ENCODE peak calls at places on chromosomes 2 and 18, in seven cellular contexts. One of them, this sample, is unnamed.
A peak's percentile ranks its signal among the peaks of the same experiment; 100 is the strongest.

GRCh38 chr18:53944721-53945120 is 279.7 kb downstream of the MBD2 start:
- DNase-seq in H9: no peak
- DNase-seq in tibial artery: no peak
- DNase-seq in PC-9: no peak
- DNase-seq in cardiac muscle cell: no peak
- DNase-seq in psoas muscle: no peak
- DNase-seq in dorsolateral prefrontal cortex: no peak
- DNase-seq in this sample: no peak

GRCh38 chr2:45180784-45181183 is 171.5 kb upstream of the SIX2 start:
- DNase-seq in PC-9: no peak
- DNase-seq in cardiac muscle cell: no peak
- DNase-seq in psoas muscle: no peak
- DNase-seq in H9: no peak
- DNase-seq in dorsolateral prefrontal cortex: no peak
- DNase-seq in tibial artery: no peak
- DNase-seq in this sample: no peak

GRCh38 chr18:55577812-55578539 is 10.0 kb downstream of the TCF4 start:
- DNase-seq in tibial artery: no peak
- DNase-seq in PC-9: no peak
- DNase-seq in psoas muscle: no peak
- DNase-seq in H9: no peak
- DNase-seq in cardiac muscle cell: no peak
- DNase-seq in dorsolateral prefrontal cortex: no peak
- DNase-seq in this sample: no peak

GRCh38 chr2:241179894-241180293 is 8.6 kb upstream of the ANO7 start:
- DNase-seq in cardiac muscle cell: no peak
- DNase-seq in PC-9: peak; percentile 31
- DNase-seq in tibial artery: no peak
- DNase-seq in psoas muscle: no peak
- DNase-seq in H9: no peak
- DNase-seq in dorsolateral prefrontal cortex: no peak
- DNase-seq in this sample: no peak

GRCh38 chr2:223088866-223089265 is 36.9 kb downstream of the KCNE4 start:
- DNase-seq in cardiac muscle cell: peak; percentile 27
- DNase-seq in PC-9: no peak
- DNase-seq in psoas muscle: no peak
- DNase-seq in dorsolateral prefrontal cortex: no peak
- DNase-seq in tibial artery: no peak
- DNase-seq in H9: no peak
- DNase-seq in this sample: no peak

GRCh38 chr2:42252464-42252863 is 83.3 kb downstream of the EML4 start:
- DNase-seq in tibial artery: no peak
- DNase-seq in psoas muscle: no peak
- DNase-seq in PC-9: no peak
- DNase-seq in H9: no peak
- DNase-seq in dorsolateral prefrontal cortex: no peak
- DNase-seq in cardiac muscle cell: no peak
- DNase-seq in this sample: no peak

GRCh38 chr18:709771-710170 is 2.7 kb downstream of the ENOSF1 start:
- DNase-seq in PC-9: peak; percentile 43
- DNase-seq in cardiac muscle cell: no peak
- DNase-seq in tibial artery: no peak
- DNase-seq in H9: no peak
- DNase-seq in psoas muscle: no peak
- DNase-seq in dorsolateral prefrontal cortex: no peak
- DNase-seq in this sample: no peak

GRCh38 chr2:165941827-165942226 is 11.7 kb downstream of the TTC21B start:
- DNase-seq in tibial artery: no peak
- DNase-seq in dorsolateral prefrontal cortex: no peak
- DNase-seq in H9: no peak
- DNase-seq in PC-9: no peak
- DNase-seq in psoas muscle: no peak
- DNase-seq in cardiac muscle cell: no peak
- DNase-seq in this sample: no peak

GRCh38 chr2:196452758-196453157 is 186.8 kb upstream of the CCDC150 start:
- DNase-seq in dorsolateral prefrontal cortex: no peak
- DNase-seq in PC-9: no peak
- DNase-seq in cardiac muscle cell: no peak
- DNase-seq in H9: no peak
- DNase-seq in psoas muscle: no peak
- DNase-seq in tibial artery: no peak
- DNase-seq in this sample: no peak
- H3K27ac ChIP-seq in dorsolateral prefrontal cortex: no peak overlapping the region
- H3K27ac ChIP-seq in PC-9: no peak overlapping the region
- H3K27ac ChIP-seq in cardiac muscle cell: no peak overlapping the region
- H3K27ac ChIP-seq in H9: no peak overlapping the region
- H3K27ac ChIP-seq in psoas muscle: no peak overlapping the region
- H3K27ac ChIP-seq in tibial artery: no peak overlapping the region
- H3K27ac ChIP-seq in this sample: no peak overlapping the region

GRCh38 chr2:60821133-60821469 is 60.3 kb upstream of the REL start:
- DNase-seq in H9: no peak
- DNase-seq in cardiac muscle cell: no peak
- DNase-seq in psoas muscle: no peak
- DNase-seq in dorsolateral prefrontal cortex: no peak
- DNase-seq in tibial artery: no peak
- DNase-seq in PC-9: no peak
- DNase-seq in this sample: no peak

GRCh38 chr2:60820416-60821132 is 60.8 kb upstream of the REL start:
- DNase-seq in PC-9: no peak
- DNase-seq in cardiac muscle cell: no peak
- DNase-seq in tibial artery: no peak
- DNase-seq in psoas muscle: no peak
- DNase-seq in dorsolateral prefrontal cortex: no peak
- DNase-seq in H9: no peak
- DNase-seq in this sample: no peak

GRCh38 chr2:60819155-60819862 is 62.1 kb upstream of the REL start:
- DNase-seq in H9: no peak
- DNase-seq in dorsolateral prefrontal cortex: no peak
- DNase-seq in psoas muscle: no peak
- DNase-seq in PC-9: no peak
- DNase-seq in tibial artery: no peak
- DNase-seq in cardiac muscle cell: no peak
- DNase-seq in this sample: peak; percentile 79

GRCh38 chr2:60819936-60820335 is 61.4 kb upstream of the REL start:
- DNase-seq in psoas muscle: no peak
- DNase-seq in PC-9: no peak
- DNase-seq in tibial artery: no peak
- DNase-seq in dorsolateral prefrontal cortex: no peak
- DNase-seq in H9: no peak
- DNase-seq in cardiac muscle cell: no peak
- DNase-seq in this sample: no peak

GRCh38 chr2:60818272-60818671 is 62.2 kb downstream of the PAPOLG start:
- DNase-seq in dorsolateral prefrontal cortex: no peak
- DNase-seq in tibial artery: no peak
- DNase-seq in psoas muscle: no peak
- DNase-seq in cardiac muscle cell: no peak
- DNase-seq in PC-9: no peak
- DNase-seq in H9: no peak
- DNase-seq in this sample: no peak
- TF ChIP-seq CTCF in dorsolateral prefrontal cortex: no peak
- TF ChIP-seq CTCF in tibial artery: no peak
- TF ChIP-seq CTCF in psoas muscle: no peak
- TF ChIP-seq CTCF in cardiac muscle cell: peak; percentile 23
- TF ChIP-seq CTCF in PC-9: peak; percentile 39
- TF ChIP-seq CTCF in H9: peak; percentile 22
- TF ChIP-seq CTCF in this sample: no peak

DNA sequence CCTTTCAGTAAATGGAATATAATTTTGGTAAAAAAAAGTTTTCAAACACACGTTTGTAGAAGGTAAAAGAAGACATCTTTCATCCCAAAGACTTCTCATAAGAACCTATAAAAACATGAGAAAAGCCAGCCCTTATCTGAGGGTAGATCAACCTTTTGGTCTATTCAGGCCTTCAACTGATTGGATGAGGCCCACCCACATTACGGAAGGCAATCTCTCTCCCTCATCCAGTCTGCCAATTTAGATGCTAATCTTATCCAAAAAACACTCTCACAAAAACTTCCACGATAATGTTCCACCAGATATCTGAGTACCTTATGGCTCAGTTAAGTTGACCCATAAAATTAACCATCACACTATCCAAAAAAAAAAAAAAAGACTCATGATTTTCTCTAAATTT is 2.2 kb upstream of the CDH20 start:
- DNase-seq in H9: no peak
- DNase-seq in dorsolateral prefrontal cortex: no peak
- DNase-seq in psoas muscle: no peak
- DNase-seq in cardiac muscle cell: no peak
- DNase-seq in PC-9: no peak
- DNase-seq in tibial artery: no peak
- DNase-seq in this sample: no peak
- H3K27ac ChIP-seq in H9: no peak overlapping the region
- H3K27ac ChIP-seq in dorsolateral prefrontal cortex: no peak overlapping the region
- H3K27ac ChIP-seq in psoas muscle: no peak overlapping the region
- H3K27ac ChIP-seq in cardiac muscle cell: no peak overlapping the region
- H3K27ac ChIP-seq in PC-9: no peak overlapping the region
- H3K27ac ChIP-seq in tibial artery: no peak overlapping the region
- H3K27ac ChIP-seq in this sample: no peak overlapping the region

DNA sequence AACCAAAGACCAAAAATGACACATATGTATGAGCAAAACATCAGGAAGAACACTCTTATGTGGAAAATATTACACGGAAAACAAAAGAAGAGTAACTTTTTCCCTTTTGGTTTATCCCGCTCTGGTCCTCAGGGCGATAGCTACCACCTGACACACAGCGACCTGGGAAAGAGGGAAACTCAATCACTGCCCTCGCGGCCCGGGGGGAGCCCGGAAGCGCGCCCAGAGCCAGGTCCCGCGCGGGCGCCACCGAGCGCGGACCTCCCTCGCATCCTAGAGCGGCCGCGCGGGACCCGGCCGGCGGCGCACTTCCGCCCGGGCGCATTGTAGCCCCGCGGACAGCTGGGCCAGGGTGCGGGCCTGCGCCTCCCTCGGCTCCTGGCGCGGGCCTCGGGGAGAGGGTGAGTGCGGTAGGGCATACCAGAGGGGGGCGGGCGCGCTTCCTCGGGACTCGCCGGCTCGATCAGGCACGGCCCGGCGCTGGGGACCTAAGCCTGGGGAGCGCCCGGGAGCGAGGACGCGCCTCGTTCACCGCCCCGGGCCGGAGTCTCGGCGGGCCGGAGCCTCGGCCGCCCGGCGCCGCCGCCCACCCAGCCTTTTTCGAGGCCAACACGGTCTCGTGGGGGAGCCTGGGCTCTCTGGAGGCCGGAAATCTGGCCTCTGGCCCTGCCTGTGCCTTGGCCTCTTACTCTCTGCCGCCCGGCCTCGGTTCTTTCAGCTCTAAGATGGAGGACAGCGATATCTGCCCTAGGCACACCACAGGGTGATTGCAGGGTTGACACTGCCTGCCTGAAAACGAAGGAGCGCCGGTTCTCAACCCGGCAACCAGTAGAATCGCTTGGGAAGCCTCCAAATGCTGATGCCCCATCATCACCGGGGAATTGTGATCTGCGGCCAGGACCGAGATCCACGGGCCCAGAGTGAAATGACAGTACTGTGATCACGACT is at the start of gene ELAC1:
- DNase-seq in psoas muscle: peak; percentile 90
- DNase-seq in dorsolateral prefrontal cortex: peak; percentile 59
- DNase-seq in H9: peak; percentile 70
- DNase-seq in PC-9: peak; percentile 57
- DNase-seq in cardiac muscle cell: peak; percentile 81
- DNase-seq in tibial artery: peak; percentile 59
- DNase-seq in this sample: peak; percentile 48
- TF ChIP-seq CTCF in psoas muscle: peak; percentile 5
- TF ChIP-seq CTCF in dorsolateral prefrontal cortex: peak; percentile 40
- TF ChIP-seq CTCF in H9: peak; percentile 10
- TF ChIP-seq CTCF in PC-9: no peak
- TF ChIP-seq CTCF in cardiac muscle cell: no peak
- TF ChIP-seq CTCF in tibial artery: no peak
- TF ChIP-seq CTCF in this sample: no peak

DNA sequence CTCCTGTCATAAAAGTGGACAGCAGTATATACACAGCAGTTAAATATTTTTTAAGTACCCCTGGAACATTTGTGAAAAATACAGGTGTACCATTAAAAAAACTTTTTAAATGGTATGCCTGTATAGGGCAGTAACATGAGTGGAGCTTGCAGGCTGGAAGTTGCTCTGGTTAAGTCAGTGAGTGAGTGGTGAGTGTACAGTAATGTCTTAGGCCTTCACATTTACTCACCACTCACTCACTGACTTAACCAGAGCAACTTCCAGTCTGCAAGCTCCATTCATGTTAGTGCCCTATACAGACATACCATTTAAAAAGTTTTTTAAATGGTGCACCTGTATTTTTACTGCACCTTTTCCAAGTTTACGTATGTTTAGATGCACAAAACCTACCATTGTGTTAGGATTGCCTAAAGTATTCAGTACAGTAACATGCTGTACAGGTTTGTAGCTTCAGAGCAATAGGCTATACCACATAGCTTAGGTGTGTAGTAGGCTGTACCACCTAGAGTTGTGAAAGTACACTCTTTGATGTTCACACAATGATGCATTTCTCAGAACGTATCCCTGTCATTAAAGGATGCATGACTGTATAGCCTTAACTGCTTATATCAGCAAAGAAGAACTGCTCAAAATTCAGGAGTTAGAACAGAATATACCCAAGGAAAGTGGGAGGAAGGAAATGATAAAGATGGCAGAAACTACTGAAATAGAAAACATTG is 112.6 kb downstream of the EHBP1 start:
- DNase-seq in tibial artery: no peak
- DNase-seq in psoas muscle: no peak
- DNase-seq in PC-9: no peak
- DNase-seq in cardiac muscle cell: no peak
- DNase-seq in dorsolateral prefrontal cortex: no peak
- DNase-seq in H9: no peak
- DNase-seq in this sample: no peak
- H3K27ac ChIP-seq in tibial artery: no peak overlapping the region
- H3K27ac ChIP-seq in psoas muscle: no peak overlapping the region
- H3K27ac ChIP-seq in PC-9: no peak overlapping the region
- H3K27ac ChIP-seq in cardiac muscle cell: no peak overlapping the region
- H3K27ac ChIP-seq in dorsolateral prefrontal cortex: no peak overlapping the region
- H3K27ac ChIP-seq in H9: no peak overlapping the region
- H3K27ac ChIP-seq in this sample: no peak overlapping the region

GRCh38 chr2:235092854-235093253 is 141.0 kb downstream of the SH3BP4 start:
- DNase-seq in psoas muscle: no peak
- DNase-seq in tibial artery: no peak
- DNase-seq in dorsolateral prefrontal cortex: no peak
- DNase-seq in PC-9: no peak
- DNase-seq in cardiac muscle cell: no peak
- DNase-seq in H9: no peak
- DNase-seq in this sample: no peak

GRCh38 chr2:235088608-235089020 is 136.8 kb downstream of the SH3BP4 start:
- DNase-seq in dorsolateral prefrontal cortex: no peak
- DNase-seq in cardiac muscle cell: no peak
- DNase-seq in tibial artery: no peak
- DNase-seq in PC-9: peak; percentile 73
- DNase-seq in H9: no peak
- DNase-seq in psoas muscle: no peak
- DNase-seq in this sample: no peak

GRCh38 chr2:235092433-235092832 is 140.6 kb downstream of the SH3BP4 start:
- DNase-seq in tibial artery: no peak
- DNase-seq in PC-9: no peak
- DNase-seq in H9: no peak
- DNase-seq in cardiac muscle cell: no peak
- DNase-seq in psoas muscle: no peak
- DNase-seq in dorsolateral prefrontal cortex: no peak
- DNase-seq in this sample: no peak

GRCh38 chr2:235091983-235092382 is 140.2 kb downstream of the SH3BP4 start:
- DNase-seq in dorsolateral prefrontal cortex: no peak
- DNase-seq in psoas muscle: no peak
- DNase-seq in tibial artery: no peak
- DNase-seq in PC-9: no peak
- DNase-seq in cardiac muscle cell: no peak
- DNase-seq in H9: no peak
- DNase-seq in this sample: no peak

GRCh38 chr2:235091421-235091820 is 139.6 kb downstream of the SH3BP4 start:
- DNase-seq in psoas muscle: no peak
- DNase-seq in H9: no peak
- DNase-seq in PC-9: no peak
- DNase-seq in dorsolateral prefrontal cortex: no peak
- DNase-seq in tibial artery: no peak
- DNase-seq in cardiac muscle cell: no peak
- DNase-seq in this sample: no peak
- TF ChIP-seq CTCF in psoas muscle: no peak
- TF ChIP-seq CTCF in H9: no peak
- TF ChIP-seq CTCF in PC-9: no peak
- TF ChIP-seq CTCF in dorsolateral prefrontal cortex: no peak
- TF ChIP-seq CTCF in tibial artery: no peak
- TF ChIP-seq CTCF in cardiac muscle cell: no peak
- TF ChIP-seq CTCF in this sample: no peak

This sample was measured in CD4-positive, alpha-beta T cell.